ENCODE peak calls at places on chromosomes 2 and 18, in six cellular contexts. One of them, this sample, is unnamed.

GRCh38 chr2:219182331-219183150 is 4.5 kb downstream of the RETREG2 start:
- DNase-seq in activated T-helper 2 cell treated with anti-CD3 and anti-CD28 coated beads, Interferon-gamma antibody, Interleukin-2, Interleukin-4, amounts not matched to agents 10 μg/mL and 5 μg/mL and 100 μg/mL, durations not matched to agents 14 hours and 24 hours and 36 hours: no peak
- DNase-seq in body of pancreas: no peak
- DNase-seq in ELR: no peak
- DNase-seq in effector memory CD8-positive, alpha-beta T cell: no peak
- DNase-seq in NCI-H510A: no peak
- DNase-seq in this sample: no peak

GRCh38 chr18:39672171-39672570 is 2106.6 kb upstream of the CELF4 start:
- DNase-seq in activated T-helper 2 cell treated with anti-CD3 and anti-CD28 coated beads, Interferon-gamma antibody, Interleukin-2, Interleukin-4, amounts not matched to agents 10 μg/mL and 5 μg/mL and 100 μg/mL, durations not matched to agents 14 hours and 24 hours and 36 hours: no peak
- DNase-seq in body of pancreas: no peak
- DNase-seq in ELR: no peak
- DNase-seq in effector memory CD8-positive, alpha-beta T cell: no peak
- DNase-seq in NCI-H510A: no peak
- DNase-seq in this sample: no peak

GRCh38 chr2:238240761-238241711 is 1.2 kb upstream of the HES6 start:
- DNase-seq in activated T-helper 2 cell treated with anti-CD3 and anti-CD28 coated beads, Interferon-gamma antibody, Interleukin-2, Interleukin-4, amounts not matched to agents 10 μg/mL and 5 μg/mL and 100 μg/mL, durations not matched to agents 14 hours and 24 hours and 36 hours: no peak
- DNase-seq in body of pancreas: peak; percentile 95
- DNase-seq in ELR: peak; percentile 42
- DNase-seq in effector memory CD8-positive, alpha-beta T cell: no peak
- DNase-seq in NCI-H510A: peak; percentile 95
- DNase-seq in this sample: peak; percentile 22

GRCh38 chr2:118738524-118739308 is 108.7 kb downstream of the EN1 start:
- DNase-seq in activated T-helper 2 cell treated with anti-CD3 and anti-CD28 coated beads, Interferon-gamma antibody, Interleukin-2, Interleukin-4, amounts not matched to agents 10 μg/mL and 5 μg/mL and 100 μg/mL, durations not matched to agents 14 hours and 24 hours and 36 hours: no peak
- DNase-seq in body of pancreas: peak; percentile 23
- DNase-seq in ELR: peak; percentile 95
- DNase-seq in effector memory CD8-positive, alpha-beta T cell: no peak
- DNase-seq in NCI-H510A: peak; percentile 36
- DNase-seq in this sample: no peak

GRCh38 chr18:37322497-37323035 is 243.0 kb downstream of the CELF4 start:
- DNase-seq in activated T-helper 2 cell treated with anti-CD3 and anti-CD28 coated beads, Interferon-gamma antibody, Interleukin-2, Interleukin-4, amounts not matched to agents 10 μg/mL and 5 μg/mL and 100 μg/mL, durations not matched to agents 14 hours and 24 hours and 36 hours: no peak
- DNase-seq in body of pancreas: peak; percentile 53
- DNase-seq in ELR: peak; percentile 45
- DNase-seq in effector memory CD8-positive, alpha-beta T cell: no peak
- DNase-seq in NCI-H510A: peak; percentile 38
- DNase-seq in this sample: no peak

GRCh38 chr2:230790981-230791380 is 73.8 kb upstream of the ITM2C start:
- DNase-seq in activated T-helper 2 cell treated with anti-CD3 and anti-CD28 coated beads, Interferon-gamma antibody, Interleukin-2, Interleukin-4, amounts not matched to agents 10 μg/mL and 5 μg/mL and 100 μg/mL, durations not matched to agents 14 hours and 24 hours and 36 hours: no peak
- DNase-seq in body of pancreas: no peak
- DNase-seq in ELR: no peak
- DNase-seq in effector memory CD8-positive, alpha-beta T cell: no peak
- DNase-seq in NCI-H510A: no peak
- DNase-seq in this sample: no peak

GRCh38 chr2:70475266-70475665 is 78.4 kb downstream of the TGFA start:
- DNase-seq in activated T-helper 2 cell treated with anti-CD3 and anti-CD28 coated beads, Interferon-gamma antibody, Interleukin-2, Interleukin-4, amounts not matched to agents 10 μg/mL and 5 μg/mL and 100 μg/mL, durations not matched to agents 14 hours and 24 hours and 36 hours: no peak
- DNase-seq in body of pancreas: no peak
- DNase-seq in ELR: no peak
- DNase-seq in effector memory CD8-positive, alpha-beta T cell: no peak
- DNase-seq in NCI-H510A: no peak
- DNase-seq in this sample: no peak

GRCh38 chr2:8389373-8390108 is 292.3 kb upstream of the ID2 start:
- DNase-seq in activated T-helper 2 cell treated with anti-CD3 and anti-CD28 coated beads, Interferon-gamma antibody, Interleukin-2, Interleukin-4, amounts not matched to agents 10 μg/mL and 5 μg/mL and 100 μg/mL, durations not matched to agents 14 hours and 24 hours and 36 hours: no peak
- DNase-seq in body of pancreas: no peak
- DNase-seq in ELR: no peak
- DNase-seq in effector memory CD8-positive, alpha-beta T cell: no peak
- DNase-seq in NCI-H510A: no peak
- DNase-seq in this sample: no peak

GRCh38 chr2:15984367-15985255 is 44.3 kb downstream of the MYCN start:
- DNase-seq in activated T-helper 2 cell treated with anti-CD3 and anti-CD28 coated beads, Interferon-gamma antibody, Interleukin-2, Interleukin-4, amounts not matched to agents 10 μg/mL and 5 μg/mL and 100 μg/mL, durations not matched to agents 14 hours and 24 hours and 36 hours: no peak
- DNase-seq in body of pancreas: no peak
- DNase-seq in ELR: no peak
- DNase-seq in effector memory CD8-positive, alpha-beta T cell: no peak
- DNase-seq in NCI-H510A: no peak
- DNase-seq in this sample: no peak

GRCh38 chr18:55478301-55478660 is 109.7 kb downstream of the TCF4 start:
- DNase-seq in activated T-helper 2 cell treated with anti-CD3 and anti-CD28 coated beads, Interferon-gamma antibody, Interleukin-2, Interleukin-4, amounts not matched to agents 10 μg/mL and 5 μg/mL and 100 μg/mL, durations not matched to agents 14 hours and 24 hours and 36 hours: no peak
- DNase-seq in body of pancreas: no peak
- DNase-seq in ELR: no peak
- DNase-seq in effector memory CD8-positive, alpha-beta T cell: no peak
- DNase-seq in NCI-H510A: no peak
- DNase-seq in this sample: no peak

GRCh38 chr2:150376627-150377335 is 110.7 kb downstream of the RND3 start:
- DNase-seq in activated T-helper 2 cell treated with anti-CD3 and anti-CD28 coated beads, Interferon-gamma antibody, Interleukin-2, Interleukin-4, amounts not matched to agents 10 μg/mL and 5 μg/mL and 100 μg/mL, durations not matched to agents 14 hours and 24 hours and 36 hours: no peak
- DNase-seq in body of pancreas: no peak
- DNase-seq in ELR: peak; percentile 4
- DNase-seq in effector memory CD8-positive, alpha-beta T cell: no peak
- DNase-seq in NCI-H510A: no peak
- DNase-seq in this sample: no peak

GRCh38 chr2:11663427-11663826 is 6.6 kb downstream of the NTSR2 start:
- DNase-seq in activated T-helper 2 cell treated with anti-CD3 and anti-CD28 coated beads, Interferon-gamma antibody, Interleukin-2, Interleukin-4, amounts not matched to agents 10 μg/mL and 5 μg/mL and 100 μg/mL, durations not matched to agents 14 hours and 24 hours and 36 hours: no peak
- DNase-seq in body of pancreas: no peak
- DNase-seq in ELR: peak; percentile 54
- DNase-seq in effector memory CD8-positive, alpha-beta T cell: no peak
- DNase-seq in NCI-H510A: no peak
- DNase-seq in this sample: no peak

GRCh38 chr2:1769703-1770422 is 25.5 kb upstream of the PXDN start:
- DNase-seq in activated T-helper 2 cell treated with anti-CD3 and anti-CD28 coated beads, Interferon-gamma antibody, Interleukin-2, Interleukin-4, amounts not matched to agents 10 μg/mL and 5 μg/mL and 100 μg/mL, durations not matched to agents 14 hours and 24 hours and 36 hours: peak; percentile 26
- DNase-seq in body of pancreas: peak; percentile 82
- DNase-seq in ELR: peak; percentile 71
- DNase-seq in effector memory CD8-positive, alpha-beta T cell: no peak
- DNase-seq in NCI-H510A: peak; percentile 70
- DNase-seq in this sample: peak; percentile 13

GRCh38 chr2:31080361-31080760 is 57.9 kb downstream of the GALNT14 start:
- DNase-seq in activated T-helper 2 cell treated with anti-CD3 and anti-CD28 coated beads, Interferon-gamma antibody, Interleukin-2, Interleukin-4, amounts not matched to agents 10 μg/mL and 5 μg/mL and 100 μg/mL, durations not matched to agents 14 hours and 24 hours and 36 hours: no peak
- DNase-seq in body of pancreas: no peak
- DNase-seq in ELR: no peak
- DNase-seq in effector memory CD8-positive, alpha-beta T cell: no peak
- DNase-seq in NCI-H510A: no peak
- DNase-seq in this sample: no peak

GRCh38 chr18:75390854-75391253 is 36.6 kb downstream of the SMIM21 start:
- DNase-seq in activated T-helper 2 cell treated with anti-CD3 and anti-CD28 coated beads, Interferon-gamma antibody, Interleukin-2, Interleukin-4, amounts not matched to agents 10 μg/mL and 5 μg/mL and 100 μg/mL, durations not matched to agents 14 hours and 24 hours and 36 hours: no peak
- DNase-seq in body of pancreas: no peak
- DNase-seq in ELR: no peak
- DNase-seq in effector memory CD8-positive, alpha-beta T cell: no peak
- DNase-seq in NCI-H510A: no peak
- DNase-seq in this sample: no peak

GRCh38 chr2:229511524-229511923 is 202.8 kb downstream of the DNER start:
- DNase-seq in activated T-helper 2 cell treated with anti-CD3 and anti-CD28 coated beads, Interferon-gamma antibody, Interleukin-2, Interleukin-4, amounts not matched to agents 10 μg/mL and 5 μg/mL and 100 μg/mL, durations not matched to agents 14 hours and 24 hours and 36 hours: no peak
- DNase-seq in body of pancreas: no peak
- DNase-seq in ELR: no peak
- DNase-seq in effector memory CD8-positive, alpha-beta T cell: no peak
- DNase-seq in NCI-H510A: no peak
- DNase-seq in this sample: no peak

GRCh38 chr18:56067216-56067611 is 479.2 kb upstream of the TCF4 start:
- DNase-seq in activated T-helper 2 cell treated with anti-CD3 and anti-CD28 coated beads, Interferon-gamma antibody, Interleukin-2, Interleukin-4, amounts not matched to agents 10 μg/mL and 5 μg/mL and 100 μg/mL, durations not matched to agents 14 hours and 24 hours and 36 hours: no peak
- DNase-seq in body of pancreas: no peak
- DNase-seq in ELR: no peak
- DNase-seq in effector memory CD8-positive, alpha-beta T cell: no peak
- DNase-seq in NCI-H510A: no peak
- DNase-seq in this sample: no peak

GRCh38 chr2:189014426-189015138 is 40.4 kb downstream of the COL3A1 start:
- DNase-seq in activated T-helper 2 cell treated with anti-CD3 and anti-CD28 coated beads, Interferon-gamma antibody, Interleukin-2, Interleukin-4, amounts not matched to agents 10 μg/mL and 5 μg/mL and 100 μg/mL, durations not matched to agents 14 hours and 24 hours and 36 hours: no peak
- DNase-seq in body of pancreas: peak; percentile 16
- DNase-seq in ELR: no peak
- DNase-seq in effector memory CD8-positive, alpha-beta T cell: no peak
- DNase-seq in NCI-H510A: no peak
- DNase-seq in this sample: no peak

GRCh38 chr2:72148975-72149555 is 1.4 kb upstream of the CYP26B1 start:
- DNase-seq in activated T-helper 2 cell treated with anti-CD3 and anti-CD28 coated beads, Interferon-gamma antibody, Interleukin-2, Interleukin-4, amounts not matched to agents 10 μg/mL and 5 μg/mL and 100 μg/mL, durations not matched to agents 14 hours and 24 hours and 36 hours: no peak
- DNase-seq in body of pancreas: peak; percentile 53
- DNase-seq in ELR: peak; percentile 41
- DNase-seq in effector memory CD8-positive, alpha-beta T cell: no peak
- DNase-seq in NCI-H510A: no peak
- DNase-seq in this sample: no peak

This sample was measured in CD8-positive, alpha-beta memory T cell.